ENCODE peak calls at places on chromosomes 6 and 20, in five cellular contexts. N, Z, K, G and W are unnamed samples.

GRCh38 chr20:57941572-57942381 is 232.0 kb upstream of the PMEPA1 start:
- DNase-seq in N (peak; percentile 19), Z (no peak), K (no peak), G (no peak), W (no peak)

GRCh38 chr6:154882107-154882506 is 113.0 kb upstream of the TIAM2 start:
- DNase-seq in N (peak; percentile 66), Z (no peak), K (no peak), G (no peak), W (no peak)

GRCh38 chr6:109308018-109308492 is 74.2 kb downstream of the CD164 start:
- DNase-seq in N (peak; percentile 68), Z (no peak), K (no peak), G (peak; percentile 61), W (peak; percentile 77)

GRCh38 chr6:90989763-90990162 is 402.9 kb upstream of the MAP3K7 start:
- DNase-seq in N (no peak), Z (no peak), K (no peak), G (no peak), W (no peak)

GRCh38 chr6:107315116-107315515 is 144.2 kb downstream of the PDSS2 start:
- DNase-seq in N (no peak), Z (no peak), K (no peak), G (no peak), W (no peak)

GRCh38 chr6:27650620-27651370 is 177.9 kb upstream of the ZNF184 start:
- DNase-seq in N (peak; percentile 83), Z (peak; percentile 91), K (peak; percentile 80), G (peak; percentile 26), W (no peak)

GRCh38 chr6:162058281-162058875 is 669.2 kb downstream of the PRKN start:
- DNase-seq in N (peak; percentile 65), Z (no peak), K (no peak), G (peak; percentile 99), W (no peak)

GRCh38 chr6:129146836-129147366 is 264.0 kb downstream of the LAMA2 start:
- DNase-seq in N (no peak), Z (no peak), K (no peak), G (no peak), W (no peak)

GRCh38 chr20:41030536-41031242 is 2.1 kb downstream of the TOP1 start:
- DNase-seq in N (peak; percentile 75), Z (no peak), K (no peak), G (no peak), W (no peak)

GRCh38 chr20:23106271-23106851 is 20.2 kb upstream of the CD93 start:
- DNase-seq in N (no peak), Z (peak; percentile 32), K (no peak), G (no peak), W (no peak)

GRCh38 chr6:139587469-139587868 is 213.0 kb upstream of the CITED2 start:
- DNase-seq in N (peak; percentile 45), Z (no peak), K (no peak), G (peak; percentile 93), W (no peak)

GRCh38 chr6:36929607-36930006 is 24.9 kb upstream of the PI16 start:
- DNase-seq in N (peak; percentile 61), Z (no peak), K (no peak), G (no peak), W (no peak)

GRCh38 chr6:74222768-74223321 is 526.8 kb downstream of the CD109 start:
- DNase-seq in N (no peak), Z (peak; percentile 85), K (peak; percentile 58), G (peak; percentile 7), W (no peak)

GRCh38 chr6:157731221-157731620 is 91.8 kb upstream of the SNX9 start:
- DNase-seq in N (no peak), Z (no peak), K (no peak), G (no peak), W (no peak)

GRCh38 chr20:58131581-58132142 is 96.8 kb downstream of the ANKRD60 start:
- DNase-seq in N (peak; percentile 86), Z (no peak), K (no peak), G (no peak), W (no peak)

GRCh38 chr6:136783495-136784270 is 8.6 kb downstream of the MAP3K5 start:
- DNase-seq in N (no peak), Z (no peak), K (no peak), G (no peak), W (no peak)

GRCh38 chr6:32148722-32149576 is 2.8 kb downstream of the PRRT1 start:
- DNase-seq in N (no peak), Z (peak; percentile 96), K (peak; percentile 70), G (no peak), W (peak; percentile 61)
- TF ChIP-seq CTCF in N (no peak), Z (peak; percentile 71), K (peak; percentile 39), G (peak; percentile 35), W (no peak)

DNA sequence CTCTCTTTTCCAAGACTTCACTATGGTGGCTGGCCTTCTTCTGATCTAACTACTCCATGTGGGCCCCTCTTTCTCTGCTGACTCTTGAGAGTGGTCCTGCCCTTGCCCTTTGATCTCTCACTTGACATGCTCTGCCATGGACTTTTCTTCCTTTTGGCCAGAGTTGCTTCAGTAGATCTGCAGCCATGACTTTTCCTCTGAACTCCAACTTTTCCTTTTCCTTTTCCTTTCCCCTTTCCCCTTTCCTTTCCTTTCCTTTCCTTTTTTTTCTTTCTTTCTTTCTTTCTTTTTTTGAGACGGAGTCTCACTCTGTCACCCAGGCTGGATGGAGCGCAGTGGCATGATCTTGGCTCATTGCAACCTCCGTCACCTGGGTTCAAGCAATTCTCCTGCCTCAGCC is 88.5 kb downstream of the JAG1 start:
- DNase-seq in N (no peak), Z (no peak), K (no peak), G (no peak), W (no peak)
- TF ChIP-seq CTCF in N (no peak), Z (no peak), K (no peak), G (no peak), W (no peak)

GRCh38 chr20:62327726-62328495 is 25.1 kb downstream of the ADRM1 start:
- DNase-seq in N (no peak), Z (no peak), K (no peak), G (no peak), W (no peak)

GRCh38 chr20:62328684-62329388 is 26.0 kb downstream of the ADRM1 start:
- DNase-seq in N (no peak), Z (no peak), K (no peak), G (no peak), W (no peak)

GRCh38 chr20:62325172-62325905 is 22.5 kb downstream of the ADRM1 start:
- DNase-seq in N (no peak), Z (no peak), K (no peak), G (no peak), W (no peak)

GRCh38 chr20:62326559-62326958 is 23.8 kb downstream of the ADRM1 start:
- DNase-seq in N (no peak), Z (no peak), K (no peak), G (no peak), W (no peak)

GRCh38 chr20:62326959-62327725 is 24.3 kb downstream of the ADRM1 start:
- DNase-seq in N (no peak), Z (no peak), K (no peak), G (no peak), W (no peak)
- TF ChIP-seq CTCF in N (no peak), Z (no peak), K (no peak), G (no peak), W (no peak)

DNA sequence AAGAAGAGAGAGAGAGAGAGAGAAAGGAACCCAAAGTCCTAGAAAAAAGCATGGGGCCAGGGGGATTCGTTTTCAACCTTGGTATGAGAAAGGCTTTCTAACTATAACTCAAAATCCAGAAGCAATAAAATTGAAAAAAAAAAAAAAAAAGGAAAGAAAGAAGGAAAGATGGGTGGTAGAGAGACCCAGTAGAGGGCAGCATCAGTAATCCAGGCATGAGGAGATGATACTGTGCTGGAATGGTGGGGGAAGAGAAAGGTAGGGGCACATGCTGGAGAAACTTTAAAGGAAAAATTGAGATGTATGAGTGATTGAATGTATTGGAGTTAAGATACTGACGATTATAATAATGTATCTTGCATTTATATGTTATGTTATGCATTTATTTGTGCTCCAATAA is 1040.7 kb upstream of the FLRT3 start:
- DNase-seq in N (no peak), Z (peak; percentile 35), K (no peak), G (no peak), W (no peak)
- TF ChIP-seq CTCF in N (no peak), Z (peak; percentile 66), K (peak; percentile 39), G (peak; percentile 64), W (no peak)

GRCh38 chr20:17648782-17649730 is 33.0 kb downstream of the RRBP1 start:
- DNase-seq in N (no peak), Z (peak; percentile 47), K (peak; percentile 62), G (no peak), W (no peak)
- TF ChIP-seq CTCF in N (peak; percentile 26), Z (peak; percentile 59), K (peak; percentile 52), G (peak; percentile 61), W (peak; percentile 38)

GRCh38 chr6:144999127-144999526 is 714.0 kb downstream of the UTRN start:
- DNase-seq in N (no peak), Z (no peak), K (no peak), G (no peak), W (no peak)
- TF ChIP-seq CTCF in N (no peak), Z (peak; percentile 38), K (peak; percentile 5), G (no peak), W (no peak)

DNA sequence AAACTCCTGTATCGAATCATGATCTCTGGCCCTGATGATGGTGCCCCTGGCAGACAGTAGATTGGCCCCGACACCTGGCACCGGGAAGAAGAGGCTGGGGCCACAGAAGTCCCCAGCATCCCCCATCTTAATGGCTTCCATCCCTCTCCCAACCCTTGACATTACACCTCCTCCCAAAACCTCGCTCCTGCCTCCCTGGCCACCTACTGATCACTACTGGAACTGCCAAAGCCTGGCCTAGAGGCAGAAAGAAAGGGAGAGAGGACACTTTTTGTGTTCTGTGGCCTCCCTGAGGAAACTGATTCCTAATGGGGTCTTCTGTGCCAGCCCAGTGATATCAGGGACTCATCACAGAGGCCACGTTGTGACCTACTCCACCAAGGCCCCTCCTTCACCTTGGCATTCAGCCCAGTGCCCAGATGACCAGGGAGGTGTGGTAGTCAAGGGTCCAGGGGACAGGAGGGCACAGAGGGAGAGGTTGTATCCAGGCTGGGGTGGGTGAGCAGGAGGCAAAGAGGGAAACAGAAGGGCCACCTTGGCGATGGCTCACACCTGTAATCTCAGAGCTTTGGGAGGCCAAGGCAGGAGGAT is 6.1 kb downstream of the C20orf173 start:
- DNase-seq in N (peak; percentile 43), Z (peak; percentile 81), K (peak; percentile 38), G (no peak), W (no peak)
- TF ChIP-seq CTCF in N (peak; percentile 61), Z (peak; percentile 69), K (peak; percentile 58), G (peak; percentile 67), W (peak; percentile 38)

GRCh38 chr6:23305325-23305943 is 736.1 kb downstream of the HDGFL1 start:
- DNase-seq in N (no peak), Z (no peak), K (no peak), G (no peak), W (no peak)
- TF ChIP-seq CTCF in N (no peak), Z (no peak), K (no peak), G (no peak), W (no peak)

GRCh38 chr20:46545077-46545826 is 5.2 kb downstream of the OCSTAMP start:
- DNase-seq in N (peak; percentile 6), Z (no peak), K (no peak), G (no peak), W (no peak)
- TF ChIP-seq CTCF in N (no peak), Z (no peak), K (no peak), G (no peak), W (no peak)